ENCODE peak calls at places on chromosomes 13 and 19, in four cellular contexts. W is H9, E is IMR-90, C is H1. N is an unnamed sample.

GRCh38 chr13:69947577-69947976 is 160.0 kb upstream of the ATXN8OS start:
- DNase-seq in W (no peak), E (no peak), C (no peak), N (no peak)

GRCh38 chr19:6459356-6460098 is at the start of gene SLC25A23:
- DNase-seq in W (peak; percentile 86), E (peak; percentile 64), C (peak; percentile 82), N (peak; percentile 88)

GRCh38 chr19:11693505-11694499 is 44.9 kb downstream of the ZNF823 start:
- DNase-seq in W (peak; percentile 75), E (peak; percentile 75), C (peak; percentile 57), N (peak; percentile 93)

GRCh38 chr19:13859361-13859880 is 17.5 kb upstream of the NANOS3 start:
- DNase-seq in W (no peak), E (peak; percentile 58), C (no peak), N (peak; percentile 71)

GRCh38 chr13:112822851-112823250 is 133.0 kb downstream of the ATP11A start:
- DNase-seq in W (no peak), E (no peak), C (no peak), N (no peak)

GRCh38 chr13:30978981-30979956 is 46.8 kb downstream of the TEX26 start:
- DNase-seq in W (peak; percentile 92), E (no peak), C (peak; percentile 92), N (peak; percentile 90)

GRCh38 chr13:73215807-73216206 is 157.0 kb downstream of the KLF5 start:
- DNase-seq in W (no peak), E (peak; percentile 26), C (no peak), N (peak; percentile 17)

GRCh38 chr19:15977690-15978089 is 28.9 kb downstream of the OR10H4 start:
- DNase-seq in W (no peak), E (no peak), C (no peak), N (no peak)

DNA sequence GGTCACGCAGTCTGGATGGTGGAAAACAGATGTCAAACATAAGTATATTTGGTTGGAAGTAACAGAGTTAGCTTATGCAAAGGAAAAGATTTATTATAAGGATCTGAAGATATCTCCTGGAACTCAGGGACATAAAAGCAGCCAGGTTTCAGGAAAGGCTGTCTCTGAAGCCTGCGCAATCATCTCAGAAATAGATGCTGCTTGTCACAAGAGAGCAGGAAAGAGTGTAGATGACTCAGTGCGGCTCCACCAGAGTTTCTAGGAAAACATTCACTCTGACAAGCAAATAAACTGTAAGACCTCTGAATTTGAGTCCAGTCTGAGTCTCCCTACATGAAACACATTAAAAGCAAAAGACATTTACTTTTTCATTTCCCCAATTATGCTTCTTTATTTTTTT is 220.4 kb upstream of the HTR2A start:
- DNase-seq in W (no peak), E (peak; percentile 89), C (no peak), N (no peak)
- H4K8ac ChIP-seq in W (no peak overlapping the region), E (no peak overlapping the region), C (no peak overlapping the region), N (no peak overlapping the region)

DNA sequence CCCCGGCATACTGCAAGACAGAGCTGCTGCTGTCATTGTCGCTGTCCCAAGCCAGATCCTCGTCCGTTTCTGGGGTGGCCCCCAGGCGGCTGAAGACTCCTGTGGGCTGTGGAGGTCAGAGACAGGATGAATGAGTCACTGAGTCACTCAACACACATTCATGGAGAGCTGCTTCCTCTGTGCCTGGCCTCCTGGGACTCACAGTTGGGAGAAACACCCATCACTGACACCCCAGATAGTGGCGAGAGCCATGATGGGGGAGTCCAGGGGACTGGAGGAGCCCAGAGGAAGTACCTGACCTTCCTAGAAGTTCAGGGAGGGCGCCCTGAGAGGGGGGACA is 26.0 kb downstream of the C19orf47 start:
- DNase-seq in W (no peak), E (no peak), C (no peak), N (no peak)
- H3K56ac ChIP-seq in W (no peak overlapping the region), E (no peak overlapping the region), C (no peak overlapping the region), N (no peak overlapping the region)

GRCh38 chr19:17489392-17490030 is 19.2 kb downstream of the SLC27A1 start:
- DNase-seq in W (no peak), E (no peak), C (no peak), N (no peak)
- H4K8ac ChIP-seq in W (no peak overlapping the region), E (no peak overlapping the region), C (peak overlapping the region; percentile 84), N (no peak overlapping the region)

DNA sequence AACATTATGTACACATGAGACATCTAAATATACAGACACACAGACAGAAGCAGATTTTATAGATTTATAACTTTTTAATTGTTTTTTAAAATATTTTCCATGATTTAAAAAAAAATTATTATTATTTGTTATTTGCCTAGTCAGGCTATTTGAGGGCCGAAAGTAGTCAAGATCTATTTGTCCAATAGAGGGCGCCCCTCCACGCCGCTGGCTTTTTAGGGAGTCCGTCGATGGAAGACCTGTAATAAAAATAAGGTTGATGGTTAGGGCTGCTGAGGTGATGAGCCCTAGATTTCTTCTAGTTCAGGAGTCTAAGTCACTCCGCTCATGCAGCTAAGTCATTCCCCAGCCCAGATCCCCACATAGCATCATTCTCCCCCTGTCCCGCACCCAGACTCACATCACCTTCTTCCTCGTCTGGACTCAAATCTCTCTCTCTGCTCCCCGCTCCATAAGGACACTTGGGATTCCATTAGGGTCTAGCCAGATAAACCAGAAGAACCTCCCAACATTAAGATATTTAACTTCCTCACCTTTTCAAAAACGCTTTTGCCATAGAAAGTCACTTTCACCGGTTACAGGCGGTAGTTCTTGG is 33.9 kb upstream of the CEACAM21 start:
- DNase-seq in W (peak; percentile 55), E (peak; percentile 4), C (peak; percentile 87), N (peak; percentile 67)
- H3K56ac ChIP-seq in W (no peak overlapping the region), E (no peak overlapping the region), C (no peak overlapping the region), N (no peak overlapping the region)

DNA sequence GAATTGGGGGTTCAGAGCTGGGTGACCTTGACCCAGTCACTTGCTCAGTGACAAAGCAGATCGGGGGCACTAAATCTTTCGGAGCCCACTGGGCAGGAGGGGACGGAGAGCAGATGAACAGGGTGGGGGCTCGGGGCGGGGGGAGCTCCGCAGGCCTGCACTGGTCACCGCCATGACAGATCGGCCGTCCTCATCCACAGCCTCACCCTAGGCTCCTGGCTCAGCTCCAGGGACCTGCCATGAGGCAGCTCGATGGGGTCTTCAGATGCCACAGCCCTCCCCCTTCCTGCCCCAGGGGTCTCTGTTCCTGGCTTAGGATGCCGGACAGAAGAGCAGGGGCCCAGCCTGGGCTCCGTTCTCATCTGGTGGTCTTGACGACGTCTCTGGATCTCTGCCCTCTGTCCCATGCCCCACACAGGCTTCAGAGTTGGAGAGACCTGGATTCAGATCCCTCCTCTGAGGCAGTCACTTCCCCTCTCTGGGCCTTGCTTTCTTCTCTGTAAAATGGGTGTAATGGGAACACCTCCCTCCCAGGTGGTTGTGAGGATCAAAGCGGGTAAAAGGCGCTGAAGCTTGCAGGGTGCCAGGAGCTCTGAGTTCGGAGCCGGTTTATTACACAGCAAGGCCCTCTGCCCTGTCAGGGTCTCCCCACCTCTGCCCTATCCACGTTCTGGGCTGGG is 3.0 kb downstream of the KDM4B start:
- DNase-seq in W (no peak), E (no peak), C (no peak), N (no peak)
- H4K8ac ChIP-seq in W (no peak overlapping the region), E (no peak overlapping the region), C (peak overlapping the region; percentile 71), N (no peak overlapping the region)

DNA sequence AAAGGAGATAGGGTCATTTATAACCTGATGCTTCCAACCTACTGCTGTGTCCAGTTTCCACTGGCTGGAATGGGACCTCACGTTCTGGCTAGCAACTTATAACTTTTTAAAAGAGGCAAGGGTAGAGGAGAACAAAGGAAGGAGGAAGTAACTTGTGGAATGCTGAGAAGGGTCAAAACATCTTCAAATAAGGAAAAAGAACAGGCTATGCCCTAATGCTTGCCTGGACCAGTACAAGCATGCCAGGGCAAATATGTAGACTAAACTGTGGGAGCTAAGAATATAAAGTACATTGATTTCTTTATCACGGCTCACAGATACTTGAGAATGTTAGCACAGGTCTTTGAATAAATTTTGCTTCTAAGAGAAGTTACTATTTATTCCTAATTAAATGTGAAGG is 1.5 kb upstream of the ZNF561 start:
- DNase-seq in W (no peak), E (no peak), C (no peak), N (no peak)
- H3K56ac ChIP-seq in W (no peak overlapping the region), E (peak overlapping the region; percentile 51), C (no peak overlapping the region), N (peak overlapping the region; percentile 9)

GRCh38 chr19:3544054-3544376 is 5.0 kb downstream of the TEKTIP1 start:
- DNase-seq in W (no peak), E (no peak), C (no peak), N (no peak)

GRCh38 chr19:3544742-3545668 is 6.0 kb downstream of the TEKTIP1 start:
- DNase-seq in W (peak; percentile 90), E (peak; percentile 26), C (peak; percentile 100), N (peak; percentile 70)

GRCh38 chr19:3545669-3546034 is 6.7 kb downstream of the TEKTIP1 start:
- DNase-seq in W (no peak), E (no peak), C (no peak), N (no peak)

GRCh38 chr19:3546119-3546518 is 7.1 kb downstream of the TEKTIP1 start:
- DNase-seq in W (no peak), E (no peak), C (no peak), N (no peak)

GRCh38 chr19:3543150-3544053 is 4.4 kb downstream of the TEKTIP1 start:
- DNase-seq in W (no peak), E (no peak), C (no peak), N (no peak)
- H4K8ac ChIP-seq in W (no peak overlapping the region), E (no peak overlapping the region), C (no peak overlapping the region), N (no peak overlapping the region)

N was measured in mesendoderm.